ENCODE peak calls at places on chromosomes 6 and 20, in seven cellular contexts. N, J, D, K, F, H and E are unnamed samples. For H3K4me1, the result is how much of the 10 kb centered on the place peaks cover.

GRCh38 chr6:63509652-63510352 is 62.5 kb upstream of the LOC128125822 start:
- DNase-seq in N (peak), J (no peak), D (peak), K (no peak), F (peak), H (peak), E (no peak)

GRCh38 chr6:113936093-113936934 is 34.6 kb downstream of the HDAC2 start:
- DNase-seq in N (peak), J (peak), D (no peak), K (no peak), F (no peak), H (no peak), E (no peak)

GRCh38 chr20:32609993-32610896 is 25.1 kb upstream of the NOL4L start:
- DNase-seq in N (no peak), J (no peak), D (no peak), K (no peak), F (no peak), H (no peak), E (no peak)

GRCh38 chr20:11247943-11248475 is 574.2 kb upstream of the JAG1 start:
- DNase-seq in N (no peak), J (no peak), D (no peak), K (no peak), F (no peak), H (no peak), E (no peak)

GRCh38 chr6:3318226-3318625 is 59.5 kb downstream of the PSMG4 start:
- DNase-seq in N (no peak), J (no peak), D (no peak), K (no peak), F (no peak), H (no peak), E (no peak)

GRCh38 chr20:41045680-41046079 is 17.1 kb downstream of the TOP1 start:
- DNase-seq in N (no peak), J (no peak), D (no peak), K (no peak), F (no peak), H (no peak), E (no peak)

GRCh38 chr20:54173653-54174451 is at the start of gene CYP24A1:
- DNase-seq in N (peak), J (peak), D (no peak), K (no peak), F (no peak), H (no peak), E (peak)

GRCh38 chr6:131635384-131636340 is 1.4 kb upstream of the ENPP3 start:
- DNase-seq in N (no peak), J (no peak), D (no peak), K (no peak), F (no peak), H (no peak), E (no peak)

GRCh38 chr6:41721396-41721795 is 14.0 kb downstream of the TFEB start:
- DNase-seq in N (no peak), J (no peak), D (no peak), K (no peak), F (no peak), H (no peak), E (no peak)

GRCh38 chr6:165643015-165643414 is 20.0 kb downstream of the PDE10A start:
- DNase-seq in N (no peak), J (no peak), D (no peak), K (peak), F (no peak), H (no peak), E (no peak)
- H3K4me3 ChIP-seq in N (no peak), J (no peak), D (no peak), K (no peak), F (no peak), H (no peak), E (no peak)

GRCh38 chr6:122696853-122697252 is 82.7 kb upstream of the FABP7 start:
- DNase-seq in N (peak), J (peak), D (no peak), K (no peak), F (no peak), H (no peak), E (no peak)

GRCh38 chr6:122695188-122695587 is 84.3 kb upstream of the FABP7 start:
- DNase-seq in N (no peak), J (no peak), D (no peak), K (no peak), F (no peak), H (no peak), E (no peak)

GRCh38 chr6:122696079-122696478 is 83.4 kb upstream of the FABP7 start:
- DNase-seq in N (peak), J (peak), D (no peak), K (no peak), F (no peak), H (no peak), E (no peak)

GRCh38 chr6:122692175-122692598 is 82.0 kb downstream of the PKIB start:
- DNase-seq in N (peak), J (peak), D (no peak), K (no peak), F (peak), H (no peak), E (no peak)

DNA sequence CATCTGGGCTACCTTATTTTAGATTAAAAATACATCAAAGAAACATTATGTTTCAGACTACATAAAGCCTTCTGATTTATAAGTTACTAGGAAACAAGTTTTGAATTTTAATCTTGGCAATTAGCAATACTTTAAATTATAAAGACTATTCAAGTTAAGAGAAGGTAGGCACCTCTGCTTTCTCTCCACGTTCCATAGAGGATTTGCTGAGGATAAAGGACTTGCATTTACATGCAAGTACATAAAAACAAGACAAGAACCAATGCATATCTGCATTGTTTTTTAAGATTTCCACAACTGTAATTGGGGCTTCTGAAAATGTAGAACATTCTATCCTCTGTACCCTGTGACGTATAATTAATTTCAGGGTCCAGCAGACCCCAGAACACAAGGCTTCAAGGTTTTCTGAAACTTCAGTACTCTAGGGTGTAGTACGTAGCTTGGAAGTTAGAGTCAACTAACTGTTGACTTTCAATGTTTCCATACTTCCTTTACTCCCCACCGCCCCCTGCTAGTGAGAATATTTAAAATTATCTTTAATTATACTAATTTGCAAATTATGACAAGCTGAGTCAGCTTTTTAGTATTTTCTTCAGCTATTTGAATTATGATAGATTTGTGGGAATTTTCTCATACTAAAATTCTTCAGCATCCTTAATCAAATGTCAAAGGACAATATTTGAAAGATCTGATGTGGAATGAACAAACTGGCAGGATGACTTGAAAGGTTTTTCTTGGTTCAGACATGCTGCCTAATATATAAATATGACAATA is 82.8 kb downstream of the PKIB start:
- DNase-seq in N (no peak), J (no peak), D (no peak), K (no peak), F (no peak), H (no peak), E (no peak)
- H3K4me1 ChIP-seq in N (under half), J (under half), D (under half), K (under half), F (under half), H (under half), E (under half)

DNA sequence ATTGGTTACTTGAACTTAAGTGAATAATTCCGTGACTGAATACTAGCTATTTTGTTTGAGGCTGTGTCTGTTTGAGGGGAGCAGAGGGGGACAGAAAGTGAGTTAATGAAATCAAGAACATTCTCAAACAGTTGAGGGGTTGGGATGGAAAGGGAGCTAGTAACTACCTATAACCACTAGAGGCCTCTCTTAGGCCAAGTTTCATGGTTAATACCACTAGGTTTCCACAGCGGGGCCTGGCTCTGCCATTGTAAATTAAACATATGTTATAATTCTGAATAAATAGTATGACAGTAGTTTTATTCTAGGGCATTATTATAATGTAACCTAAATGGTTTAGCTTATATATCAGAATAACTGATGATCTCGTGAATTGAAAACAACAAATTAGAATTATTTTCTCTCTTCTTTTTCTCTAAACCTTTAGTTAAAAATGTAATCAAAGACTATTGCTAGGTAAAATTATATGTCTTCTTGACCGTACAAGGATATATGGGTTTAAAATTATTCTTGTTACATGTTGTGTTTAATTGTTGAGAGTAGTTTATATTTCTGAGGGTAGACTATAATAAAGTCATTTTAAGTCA is 108.1 kb downstream of the BCKDHB start:
- DNase-seq in N (peak), J (peak), D (peak), K (no peak), F (no peak), H (no peak), E (no peak)
- H3K27ac ChIP-seq in N (no peak), J (no peak), D (no peak), K (no peak), F (no peak), H (no peak), E (no peak)

GRCh38 chr6:125988280-125988679 is 1.9 kb downstream of the TRMT11 start:
- DNase-seq in N (no peak), J (no peak), D (no peak), K (no peak), F (no peak), H (no peak), E (no peak)
- H3K4me3 ChIP-seq in N (no peak), J (no peak), D (no peak), K (no peak), F (no peak), H (no peak), E (no peak)

DNA sequence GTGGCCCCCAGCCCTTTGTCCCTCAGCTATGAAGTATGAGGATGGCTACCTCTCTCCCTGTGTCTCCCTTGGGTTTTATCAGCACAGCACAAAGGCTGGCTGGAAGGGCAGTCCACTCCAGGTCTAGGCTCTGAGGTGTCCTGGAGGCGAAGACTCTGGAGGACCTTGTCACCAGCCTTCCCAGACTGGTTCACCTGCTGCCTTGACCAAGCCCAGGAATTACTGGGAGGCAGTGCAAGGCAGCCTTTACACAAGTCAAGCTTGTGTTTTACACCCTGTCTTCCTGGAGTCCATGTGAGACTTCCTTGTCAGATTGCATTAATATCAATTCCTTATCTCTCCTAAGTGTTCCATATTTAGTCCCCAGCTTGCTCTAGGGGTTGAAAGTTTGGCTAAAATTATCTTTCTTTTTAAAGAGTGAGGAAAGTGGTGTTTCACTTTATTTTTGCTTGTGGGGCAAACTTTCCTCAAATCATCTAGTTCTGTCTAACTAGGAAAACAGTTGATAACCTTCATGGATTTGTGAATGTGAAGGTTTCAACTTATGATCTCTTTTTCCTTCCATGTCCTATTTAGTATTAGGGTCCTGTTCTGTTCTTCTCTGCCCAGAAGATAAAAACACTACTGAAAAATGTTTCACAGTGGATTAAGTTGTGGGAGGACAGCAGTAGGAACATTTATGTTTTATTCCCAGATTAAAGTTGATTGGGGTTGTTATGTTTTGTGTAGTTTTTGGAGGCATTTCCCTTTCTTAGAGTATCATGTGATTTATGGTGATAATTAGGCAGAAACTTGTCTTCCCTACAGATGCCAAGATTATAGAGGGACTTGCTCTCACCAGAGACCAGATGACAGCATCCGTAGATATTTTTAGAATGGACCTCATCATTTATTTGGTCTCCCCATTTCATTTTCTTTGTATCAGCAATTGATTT is 114.8 kb downstream of the FOXO3 start:
- DNase-seq in N (no peak), J (no peak), D (no peak), K (no peak), F (no peak), H (no peak), E (no peak)
- H3K4me1 ChIP-seq in N (under half), J (under half), D (half or more), K (under half), F (under half), H (under half), E (half or more)

DNA sequence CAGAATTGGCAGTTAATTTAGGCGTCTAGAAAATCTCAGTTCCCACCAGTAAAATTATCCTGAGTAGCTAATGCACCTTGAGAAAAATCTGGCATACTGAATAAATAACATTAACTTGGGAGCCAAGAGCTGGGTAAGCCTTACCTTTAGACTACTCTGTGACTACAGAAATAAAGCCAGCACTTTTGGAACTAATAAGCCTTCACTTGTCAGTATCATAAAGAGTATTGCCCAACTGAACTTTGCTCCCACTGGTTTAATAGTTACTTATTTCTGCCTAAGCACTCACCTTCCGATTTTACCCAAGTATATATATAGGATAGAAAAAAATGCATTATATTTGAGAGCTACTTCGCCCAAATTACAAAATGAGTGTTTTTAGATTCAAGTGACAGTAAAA is 10.7 kb downstream of the FAM8A1 start:
- DNase-seq in N (no peak), J (no peak), D (no peak), K (no peak), F (no peak), H (no peak), E (no peak)
- H3K27ac ChIP-seq in N (no peak), J (no peak), D (no peak), K (no peak), F (no peak), H (no peak), E (no peak)

DNA sequence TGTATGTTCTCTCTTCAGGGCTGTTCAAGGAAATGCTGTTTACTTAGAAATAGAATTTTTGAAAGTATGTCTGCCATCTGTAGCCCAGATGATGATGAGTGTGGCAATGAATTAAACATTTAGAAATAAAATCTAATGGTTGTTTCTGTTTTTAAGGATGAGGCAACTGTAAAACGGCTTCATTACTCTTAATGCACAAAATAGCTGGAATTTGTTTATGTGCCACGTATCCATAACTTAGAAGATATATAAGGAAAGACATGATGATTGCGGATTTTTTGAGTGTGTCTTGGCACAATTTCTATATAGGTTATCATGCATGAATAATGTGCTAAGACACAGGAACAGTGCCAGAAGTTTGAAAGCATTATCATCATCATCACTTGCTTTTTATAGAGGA is 113.5 kb downstream of the ELOVL4 start:
- DNase-seq in N (no peak), J (no peak), D (no peak), K (no peak), F (no peak), H (no peak), E (no peak)
- H3K4me3 ChIP-seq in N (no peak), J (no peak), D (no peak), K (no peak), F (no peak), H (no peak), E (no peak)

GRCh38 chr6:170290306-170291128 is at the start of gene DLL1:
- DNase-seq in N (peak), J (peak), D (no peak), K (no peak), F (peak), H (peak), E (no peak)

GRCh38 chr6:170292111-170292777 is 1.4 kb upstream of the DLL1 start:
- DNase-seq in N (no peak), J (no peak), D (no peak), K (no peak), F (no peak), H (no peak), E (no peak)

GRCh38 chr6:170289971-170290305 is 940 bp downstream of the DLL1 start:
- DNase-seq in N (no peak), J (no peak), D (no peak), K (no peak), F (no peak), H (no peak), E (no peak)

GRCh38 chr6:170292778-170293164 is 1.9 kb upstream of the DLL1 start:
- DNase-seq in N (no peak), J (peak), D (no peak), K (no peak), F (no peak), H (no peak), E (no peak)

GRCh38 chr6:170291271-170292110 is 613 bp upstream of the DLL1 start:
- DNase-seq in N (peak), J (peak), D (no peak), K (peak), F (peak), H (peak), E (peak)
- H3K4me1 ChIP-seq in N (under half), J (under half), D (half or more), K (under half), F (under half), H (under half), E (half or more)

DNA sequence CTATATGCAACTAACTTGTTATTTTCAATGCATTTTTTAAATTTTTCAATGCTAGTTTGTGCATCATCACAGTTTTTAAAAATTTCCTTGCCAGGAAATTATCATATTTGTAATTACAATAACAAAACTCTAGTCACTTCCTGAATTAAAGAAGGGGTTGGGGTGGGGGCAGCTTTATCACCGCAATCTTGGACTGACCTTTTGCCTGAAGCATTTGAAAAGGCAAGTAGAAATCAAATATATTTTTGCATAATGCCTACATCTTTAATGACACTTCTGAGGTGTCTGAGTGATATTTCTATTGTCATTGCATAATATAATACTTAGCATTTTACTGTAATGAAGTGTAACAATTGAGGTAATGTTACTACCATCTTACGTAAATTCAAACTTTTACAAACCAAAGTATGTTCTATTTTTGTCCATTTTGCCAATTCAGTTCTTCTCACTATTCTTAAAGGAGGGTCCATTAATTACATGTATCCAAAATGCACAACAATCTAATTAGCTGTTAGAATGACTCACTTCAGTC is 65.2 kb downstream of the SYNE1 start:
- DNase-seq in N (no peak), J (no peak), D (no peak), K (no peak), F (no peak), H (no peak), E (no peak)
- H3K27ac ChIP-seq in N (no peak), J (no peak), D (no peak), K (no peak), F (no peak), H (no peak), E (peak)